ENCODE peak calls at places on chromosomes 1 and 21, in nine cellular contexts. J is GM23338, W is PC-3, G is hepatocyte, D is MM.1S, R is SK-N-SH, T is neural progenitor cell, Y is GM23248, L is HCT116. U is an unnamed sample.

GRCh38 chr1:93675272-93675671 is 6.4 kb downstream of the BCAR3 start:
- DNase-seq in J (no peak), W (no peak), G (no peak), D (no peak), R (no peak), T (no peak), Y (no peak), L (no peak), U (no peak)

GRCh38 chr1:246647513-246647912 is 76.7 kb upstream of the SCCPDH start:
- DNase-seq in J (peak; percentile 22), W (no peak), G (no peak), D (no peak), R (no peak), T (no peak), Y (peak; percentile 71), L (no peak), U (no peak)

GRCh38 chr1:17696417-17697301 is 58.5 kb upstream of the ACTL8 start:
- DNase-seq in J (peak; percentile 88), W (peak; percentile 60), G (peak; percentile 62), D (no peak), R (no peak), T (peak; percentile 73), Y (peak; percentile 67), L (peak; percentile 7), U (no peak)

GRCh38 chr1:118947790-118948189 is 40.4 kb downstream of the TBX15 start:
- DNase-seq in J (no peak), W (peak; percentile 83), G (no peak), D (no peak), R (no peak), T (no peak), Y (peak; percentile 91), L (no peak), U (no peak)

GRCh38 chr1:43711524-43712386 is 4.4 kb downstream of the ST3GAL3 start:
- DNase-seq in J (no peak), W (peak; percentile 65), G (no peak), D (peak; percentile 33), R (no peak), T (no peak), Y (peak; percentile 84), L (no peak), U (no peak)

GRCh38 chr1:176033879-176034278 is 173.2 kb downstream of the COP1 start:
- DNase-seq in J (no peak), W (peak; percentile 55), G (no peak), D (no peak), R (no peak), T (no peak), Y (peak; percentile 36), L (no peak), U (no peak)

GRCh38 chr1:19861034-19861433 is 21.2 kb upstream of the OTUD3 start:
- DNase-seq in J (no peak), W (peak; percentile 83), G (peak; percentile 70), D (no peak), R (no peak), T (no peak), Y (peak; percentile 73), L (no peak), U (no peak)

GRCh38 chr1:9181990-9182783 is 52.4 kb upstream of the H6PD start:
- DNase-seq in J (peak; percentile 56), W (peak; percentile 39), G (peak; percentile 81), D (peak; percentile 48), R (peak; percentile 86), T (peak; percentile 66), Y (peak; percentile 72), L (no peak), U (no peak)

GRCh38 chr1:201357211-201357610 is 20.3 kb downstream of the TNNT2 start:
- DNase-seq in J (no peak), W (no peak), G (no peak), D (no peak), R (no peak), T (no peak), Y (no peak), L (no peak), U (no peak)

GRCh38 chr1:72547412-72547811 is 265.1 kb upstream of the NEGR1 start:
- DNase-seq in J (peak; percentile 49), W (no peak), G (no peak), D (no peak), R (no peak), T (no peak), Y (peak; percentile 17), L (no peak), U (no peak)

GRCh38 chr1:107637101-107637500 is 327.9 kb downstream of the VAV3 start:
- DNase-seq in J (no peak), W (no peak), G (no peak), D (no peak), R (no peak), T (no peak), Y (no peak), L (no peak), U (no peak)

GRCh38 chr1:201063190-201063544 is 39.7 kb upstream of the KIF21B start:
- DNase-seq in J (no peak), W (no peak), G (no peak), D (no peak), R (no peak), T (no peak), Y (no peak), L (no peak), U (no peak)

GRCh38 chr1:59768752-59769411 is 45.9 kb upstream of the HOOK1 start:
- DNase-seq in J (no peak), W (no peak), G (no peak), D (peak; percentile 8), R (no peak), T (no peak), Y (no peak), L (no peak), U (no peak)

GRCh38 chr1:103123321-103123720 is 15.0 kb upstream of the COL11A1 start:
- DNase-seq in J (no peak), W (no peak), G (no peak), D (no peak), R (no peak), T (no peak), Y (no peak), L (no peak), U (no peak)

GRCh38 chr1:214569357-214570004 is 18.1 kb upstream of the PTPN14 start:
- DNase-seq in J (no peak), W (peak; percentile 85), G (no peak), D (no peak), R (no peak), T (no peak), Y (peak; percentile 87), L (no peak), U (no peak)

GRCh38 chr1:233323724-233324123 is 3.8 kb upstream of the MAP3K21 start:
- DNase-seq in J (no peak), W (no peak), G (no peak), D (no peak), R (no peak), T (no peak), Y (no peak), L (no peak), U (no peak)

GRCh38 chr21:35829014-35829525 is 231.3 kb downstream of the SETD4 start:
- DNase-seq in J (peak; percentile 6), W (no peak), G (no peak), D (no peak), R (no peak), T (no peak), Y (no peak), L (no peak), U (no peak)

GRCh38 chr1:207911983-207912760 is 1.2 kb upstream of the CD34 start:
- DNase-seq in J (no peak), W (peak; percentile 36), G (no peak), D (no peak), R (no peak), T (no peak), Y (peak; percentile 47), L (no peak), U (no peak)

DNA sequence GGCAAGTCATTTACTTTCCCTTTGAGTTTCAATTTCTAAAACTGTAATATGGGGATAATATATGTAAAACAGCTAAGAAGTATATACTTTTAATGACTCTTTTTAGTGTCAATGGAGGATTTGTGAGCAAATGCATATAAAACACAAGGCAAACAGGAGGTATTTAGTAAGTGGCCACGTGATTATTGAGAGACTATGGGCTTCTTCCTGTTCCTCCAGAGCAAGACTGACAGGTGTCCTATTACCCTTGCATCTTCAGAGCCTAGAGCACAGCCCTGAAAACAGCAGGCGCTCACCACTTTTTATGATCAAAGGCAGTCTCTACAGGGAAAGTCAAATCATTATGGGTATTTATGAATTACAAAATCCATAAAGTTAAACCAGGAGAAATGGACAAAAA is 941 bp upstream of the ROR1 start:
- DNase-seq in J (peak; percentile 69), W (peak; percentile 43), G (no peak), D (peak; percentile 23), R (no peak), T (no peak), Y (no peak), L (no peak), U (peak; percentile 46)
- H2AFZ ChIP-seq in J (no peak overlapping the region), W (peak overlapping the region; percentile 51), G (no peak overlapping the region), D (no peak overlapping the region), R (no peak overlapping the region), T (no peak overlapping the region), Y (no peak overlapping the region), L (peak overlapping the region; percentile 97), U (peak overlapping the region; percentile 35)

DNA sequence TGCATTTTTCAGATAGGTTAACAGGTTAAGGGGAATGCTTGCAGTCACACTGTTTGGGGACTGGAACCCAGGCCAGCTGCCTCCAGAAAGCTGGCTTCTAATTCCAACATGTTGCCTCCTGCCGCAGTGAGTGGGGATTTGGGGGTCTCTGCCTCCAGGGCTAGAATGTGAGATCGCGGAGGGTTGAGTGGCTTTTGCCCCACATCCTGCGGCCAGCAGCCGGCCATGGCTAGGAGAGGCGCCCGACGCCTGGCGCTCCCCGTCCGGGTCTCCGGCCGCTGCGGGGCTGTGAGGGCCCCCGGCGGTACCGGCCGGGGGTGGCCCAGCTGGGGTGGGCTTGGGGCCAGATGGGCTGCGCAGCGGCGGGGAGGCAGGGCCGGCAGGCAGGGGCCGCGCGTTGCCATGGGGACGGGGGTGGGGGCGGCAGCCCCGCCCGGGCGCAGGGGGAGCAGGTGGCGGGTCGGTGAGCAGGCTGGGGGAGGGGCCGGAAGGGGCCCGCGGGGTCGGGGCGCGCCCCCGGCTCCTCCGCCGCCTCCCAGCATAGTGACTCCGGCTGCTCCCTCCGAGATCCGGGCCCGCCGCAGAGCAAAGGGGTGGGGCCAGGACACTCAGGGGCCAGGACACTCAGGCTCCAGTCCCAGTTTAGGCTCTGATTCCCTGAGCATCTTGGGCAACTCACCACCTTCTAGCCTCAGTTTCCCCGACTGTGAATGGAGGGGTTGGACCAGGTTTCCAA is 68.5 kb upstream of the SSBP3 start:
- DNase-seq in J (peak; percentile 80), W (no peak), G (peak; percentile 66), D (no peak), R (peak; percentile 86), T (peak; percentile 84), Y (peak; percentile 47), L (no peak), U (no peak)
- TF ChIP-seq EZH2phosphoT487 in J (no peak), W (no peak), G (no peak), D (no peak), R (no peak), T (no peak), Y (no peak), L (no peak), U (no peak)

DNA sequence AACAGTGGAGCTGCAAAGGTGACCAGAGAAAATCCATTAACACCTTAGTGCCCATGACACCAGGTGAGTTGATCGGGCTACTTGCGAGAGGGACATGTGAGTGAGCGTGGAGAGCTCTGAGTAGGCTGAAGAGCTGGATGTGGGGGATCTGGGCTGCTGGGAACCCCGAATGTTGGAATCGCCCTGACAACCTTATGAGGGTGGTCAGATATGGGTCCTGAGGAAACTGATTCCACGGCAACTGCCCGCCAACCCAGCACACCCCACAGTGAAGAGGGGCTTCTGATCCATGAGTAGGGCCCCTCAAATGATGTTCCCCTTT is 705 bp upstream of the QSOX1 start:
- DNase-seq in J (no peak), W (no peak), G (no peak), D (peak; percentile 13), R (no peak), T (peak; percentile 7), Y (no peak), L (no peak), U (peak; percentile 10)
- H3K4me1 ChIP-seq in J (peaks cover 13% of the 10 kb centered on the region), W (peaks cover 56% of the 10 kb centered on the region), G (peaks cover 38% of the 10 kb centered on the region), D (peaks cover 12% of the 10 kb centered on the region), R (peaks cover 28% of the 10 kb centered on the region), T (peaks cover 9% of the 10 kb centered on the region), Y (peaks cover 52% of the 10 kb centered on the region), L (peaks cover 43% of the 10 kb centered on the region), U (peaks cover 22% of the 10 kb centered on the region)

GRCh38 chr1:2045468-2046224 is 4.6 kb upstream of the PRKCZ start:
- DNase-seq in J (no peak), W (no peak), G (no peak), D (no peak), R (no peak), T (no peak), Y (peak; percentile 37), L (no peak), U (no peak)
- H2AFZ ChIP-seq in J (no peak overlapping the region), W (peak overlapping the region; percentile 97), G (no peak overlapping the region), D (no peak overlapping the region), R (no peak overlapping the region), T (no peak overlapping the region), Y (no peak overlapping the region), L (no peak overlapping the region), U (no peak overlapping the region)

U was measured in OCI-LY7.